ENCODE peak calls at places on chromosomes 7 and 10, in seven cellular contexts. One of them, this sample, is unnamed.

GRCh38 chr7:27636326-27637006 is 26.2 kb downstream of the HIBADH start:
- DNase-seq in mesendoderm: peak; percentile 39
- DNase-seq in mesenchymal stem cell: no peak
- DNase-seq in IMR-90: no peak
- DNase-seq in neuronal stem cell: no peak
- DNase-seq in trophoblast cell: no peak
- DNase-seq in H1: no peak
- DNase-seq in this sample: no peak

GRCh38 chr10:37146443-37146842 is 21.0 kb downstream of the ANKRD30A start:
- DNase-seq in mesendoderm: no peak
- DNase-seq in mesenchymal stem cell: no peak
- DNase-seq in IMR-90: no peak
- DNase-seq in neuronal stem cell: no peak
- DNase-seq in trophoblast cell: no peak
- DNase-seq in H1: no peak
- DNase-seq in this sample: no peak

GRCh38 chr7:101162551-101163280 is 2.7 kb downstream of the VGF start:
- DNase-seq in mesendoderm: peak; percentile 82
- DNase-seq in mesenchymal stem cell: peak; percentile 52
- DNase-seq in IMR-90: peak; percentile 50
- DNase-seq in neuronal stem cell: no peak
- DNase-seq in trophoblast cell: peak; percentile 57
- DNase-seq in H1: peak; percentile 85
- DNase-seq in this sample: peak; percentile 84

GRCh38 chr10:114087255-114087654 is 43.6 kb downstream of the ADRB1 start:
- DNase-seq in mesendoderm: peak; percentile 26
- DNase-seq in mesenchymal stem cell: no peak
- DNase-seq in IMR-90: no peak
- DNase-seq in neuronal stem cell: no peak
- DNase-seq in trophoblast cell: no peak
- DNase-seq in H1: no peak
- DNase-seq in this sample: no peak

GRCh38 chr7:23454880-23455526 is 15.3 kb downstream of the IGF2BP3 start:
- DNase-seq in mesendoderm: peak; percentile 88
- DNase-seq in mesenchymal stem cell: no peak
- DNase-seq in IMR-90: no peak
- DNase-seq in neuronal stem cell: no peak
- DNase-seq in trophoblast cell: no peak
- DNase-seq in H1: no peak
- DNase-seq in this sample: no peak

GRCh38 chr7:130891254-130892094 is 157.5 kb upstream of the KLF14 start:
- DNase-seq in mesendoderm: no peak
- DNase-seq in mesenchymal stem cell: peak; percentile 96
- DNase-seq in IMR-90: peak; percentile 96
- DNase-seq in neuronal stem cell: no peak
- DNase-seq in trophoblast cell: no peak
- DNase-seq in H1: no peak
- DNase-seq in this sample: no peak

GRCh38 chr7:96495751-96496216 is 173.9 kb upstream of the SLC25A13 start:
- DNase-seq in mesendoderm: no peak
- DNase-seq in mesenchymal stem cell: no peak
- DNase-seq in IMR-90: no peak
- DNase-seq in neuronal stem cell: no peak
- DNase-seq in trophoblast cell: no peak
- DNase-seq in H1: no peak
- DNase-seq in this sample: no peak

GRCh38 chr10:71158902-71159301 is 53.5 kb upstream of the UNC5B start:
- DNase-seq in mesendoderm: no peak
- DNase-seq in mesenchymal stem cell: no peak
- DNase-seq in IMR-90: no peak
- DNase-seq in neuronal stem cell: no peak
- DNase-seq in trophoblast cell: no peak
- DNase-seq in H1: no peak
- DNase-seq in this sample: no peak

GRCh38 chr10:86348321-86349210 is 18.0 kb downstream of the GRID1 start:
- DNase-seq in mesendoderm: no peak
- DNase-seq in mesenchymal stem cell: no peak
- DNase-seq in IMR-90: no peak
- DNase-seq in neuronal stem cell: no peak
- DNase-seq in trophoblast cell: no peak
- DNase-seq in H1: no peak
- DNase-seq in this sample: peak; percentile 59

GRCh38 chr10:17453377-17454091 is 861 bp downstream of the ST8SIA6 start:
- DNase-seq in mesendoderm: peak; percentile 85
- DNase-seq in mesenchymal stem cell: peak; percentile 21
- DNase-seq in IMR-90: no peak
- DNase-seq in neuronal stem cell: peak; percentile 71
- DNase-seq in trophoblast cell: no peak
- DNase-seq in H1: peak; percentile 80
- DNase-seq in this sample: peak; percentile 68

GRCh38 chr7:2152646-2153045 is 80.1 kb downstream of the MAD1L1 start:
- DNase-seq in mesendoderm: no peak
- DNase-seq in mesenchymal stem cell: no peak
- DNase-seq in IMR-90: no peak
- DNase-seq in neuronal stem cell: no peak
- DNase-seq in trophoblast cell: no peak
- DNase-seq in H1: no peak
- DNase-seq in this sample: no peak

GRCh38 chr10:8054498-8055407 is at the start of gene GATA3:
- DNase-seq in mesendoderm: peak; percentile 97
- DNase-seq in mesenchymal stem cell: peak; percentile 92
- DNase-seq in IMR-90: peak; percentile 34
- DNase-seq in neuronal stem cell: peak; percentile 56
- DNase-seq in trophoblast cell: peak; percentile 98
- DNase-seq in H1: peak; percentile 75
- DNase-seq in this sample: peak; percentile 82

GRCh38 chr10:58158806-58159205 is 108.9 kb downstream of the IPMK start:
- DNase-seq in mesendoderm: no peak
- DNase-seq in mesenchymal stem cell: peak; percentile 16
- DNase-seq in IMR-90: peak; percentile 55
- DNase-seq in neuronal stem cell: no peak
- DNase-seq in trophoblast cell: no peak
- DNase-seq in H1: no peak
- DNase-seq in this sample: no peak

GRCh38 chr10:97875391-97875790 is 25.7 kb downstream of the GOLGA7B start:
- DNase-seq in mesendoderm: no peak
- DNase-seq in mesenchymal stem cell: no peak
- DNase-seq in IMR-90: no peak
- DNase-seq in neuronal stem cell: no peak
- DNase-seq in trophoblast cell: no peak
- DNase-seq in H1: no peak
- DNase-seq in this sample: no peak

GRCh38 chr7:106858618-106859532 is 6.2 kb upstream of the PIK3CG start:
- DNase-seq in mesendoderm: no peak
- DNase-seq in mesenchymal stem cell: no peak
- DNase-seq in IMR-90: no peak
- DNase-seq in neuronal stem cell: no peak
- DNase-seq in trophoblast cell: no peak
- DNase-seq in H1: no peak
- DNase-seq in this sample: no peak

GRCh38 chr7:150378115-150378852 is 846 bp upstream of the ZNF775 start:
- DNase-seq in mesendoderm: peak; percentile 99
- DNase-seq in mesenchymal stem cell: peak; percentile 83
- DNase-seq in IMR-90: peak; percentile 57
- DNase-seq in neuronal stem cell: peak; percentile 83
- DNase-seq in trophoblast cell: no peak
- DNase-seq in H1: peak; percentile 82
- DNase-seq in this sample: peak; percentile 96

GRCh38 chr10:103287992-103288391 is 11.1 kb downstream of the INA start:
- DNase-seq in mesendoderm: no peak
- DNase-seq in mesenchymal stem cell: no peak
- DNase-seq in IMR-90: no peak
- DNase-seq in neuronal stem cell: no peak
- DNase-seq in trophoblast cell: no peak
- DNase-seq in H1: no peak
- DNase-seq in this sample: no peak

GRCh38 chr7:118288098-118288497 is 63.6 kb downstream of the ANKRD7 start:
- DNase-seq in mesendoderm: no peak
- DNase-seq in mesenchymal stem cell: peak; percentile 22
- DNase-seq in IMR-90: no peak
- DNase-seq in neuronal stem cell: no peak
- DNase-seq in trophoblast cell: no peak
- DNase-seq in H1: no peak
- DNase-seq in this sample: no peak

GRCh38 chr7:16989883-16990413 is 108.2 kb upstream of the AGR3 start:
- DNase-seq in mesendoderm: no peak
- DNase-seq in mesenchymal stem cell: peak; percentile 74
- DNase-seq in IMR-90: peak; percentile 80
- DNase-seq in neuronal stem cell: no peak
- DNase-seq in trophoblast cell: peak; percentile 89
- DNase-seq in H1: no peak
- DNase-seq in this sample: no peak
- H3K27ac ChIP-seq in mesendoderm: no peak overlapping the region
- H3K27ac ChIP-seq in mesenchymal stem cell: no peak overlapping the region
- H3K27ac ChIP-seq in IMR-90: peak overlapping the region; percentile 66
- H3K27ac ChIP-seq in neuronal stem cell: no peak overlapping the region
- H3K27ac ChIP-seq in trophoblast cell: no peak overlapping the region
- H3K27ac ChIP-seq in H1: no peak overlapping the region
- H3K27ac ChIP-seq in this sample: no peak overlapping the region

GRCh38 chr7:121388950-121389349 is 7.2 kb downstream of the FAM3C start:
- DNase-seq in mesendoderm: no peak
- DNase-seq in mesenchymal stem cell: no peak
- DNase-seq in IMR-90: no peak
- DNase-seq in neuronal stem cell: no peak
- DNase-seq in trophoblast cell: no peak
- DNase-seq in H1: no peak
- DNase-seq in this sample: no peak

GRCh38 chr7:121385056-121385799 is 10.9 kb downstream of the FAM3C start:
- DNase-seq in mesendoderm: no peak
- DNase-seq in mesenchymal stem cell: no peak
- DNase-seq in IMR-90: no peak
- DNase-seq in neuronal stem cell: no peak
- DNase-seq in trophoblast cell: no peak
- DNase-seq in H1: no peak
- DNase-seq in this sample: no peak

GRCh38 chr7:121383235-121383634 is 12.9 kb downstream of the FAM3C start:
- DNase-seq in mesendoderm: no peak
- DNase-seq in mesenchymal stem cell: no peak
- DNase-seq in IMR-90: no peak
- DNase-seq in neuronal stem cell: no peak
- DNase-seq in trophoblast cell: no peak
- DNase-seq in H1: no peak
- DNase-seq in this sample: no peak

GRCh38 chr7:121384159-121384745 is 11.9 kb downstream of the FAM3C start:
- DNase-seq in mesendoderm: no peak
- DNase-seq in mesenchymal stem cell: no peak
- DNase-seq in IMR-90: no peak
- DNase-seq in neuronal stem cell: no peak
- DNase-seq in trophoblast cell: no peak
- DNase-seq in H1: no peak
- DNase-seq in this sample: no peak

DNA sequence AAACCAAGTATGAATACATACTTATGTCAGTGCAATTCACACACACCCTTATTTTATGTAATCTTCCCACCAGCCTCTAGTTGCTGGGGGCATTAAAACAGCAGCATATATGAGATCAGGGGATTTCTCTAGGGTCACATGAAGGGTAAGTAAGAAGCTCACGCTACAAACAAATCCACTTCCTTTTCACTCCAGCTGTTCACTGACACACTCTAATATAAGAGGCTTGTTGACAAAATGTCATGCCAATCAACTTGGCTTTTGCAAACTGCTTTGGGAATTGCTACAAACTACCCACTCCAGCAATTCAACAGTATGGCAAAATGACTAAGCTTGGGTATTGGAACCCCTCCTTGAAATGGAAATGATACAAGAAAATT is 10.3 kb downstream of the FAM3C start:
- DNase-seq in mesendoderm: no peak
- DNase-seq in mesenchymal stem cell: peak; percentile 74
- DNase-seq in IMR-90: peak; percentile 15
- DNase-seq in neuronal stem cell: no peak
- DNase-seq in trophoblast cell: peak; percentile 3
- DNase-seq in H1: no peak
- DNase-seq in this sample: no peak
- H3K79me1 ChIP-seq in mesendoderm: peaks cover 9% of the 10 kb centered on the region
- H3K79me1 ChIP-seq in mesenchymal stem cell: peaks cover 2% of the 10 kb centered on the region
- H3K79me1 ChIP-seq in IMR-90: peaks cover 33% of the 10 kb centered on the region
- H3K79me1 ChIP-seq in neuronal stem cell: no peaks in the 10 kb centered on the region
- H3K79me1 ChIP-seq in trophoblast cell: no peaks in the 10 kb centered on the region
- H3K79me1 ChIP-seq in H1: no peaks in the 10 kb centered on the region
- H3K79me1 ChIP-seq in this sample: peaks cover 5% of the 10 kb centered on the region

GRCh38 chr10:122877264-122877663 is 2.1 kb downstream of the FAM24B start:
- DNase-seq in mesendoderm: peak; percentile 91
- DNase-seq in mesenchymal stem cell: no peak
- DNase-seq in IMR-90: no peak
- DNase-seq in neuronal stem cell: no peak
- DNase-seq in trophoblast cell: no peak
- DNase-seq in H1: no peak
- DNase-seq in this sample: no peak
- H3K27ac ChIP-seq in mesendoderm: peak overlapping the region; percentile 87
- H3K27ac ChIP-seq in mesenchymal stem cell: no peak overlapping the region
- H3K27ac ChIP-seq in IMR-90: no peak overlapping the region
- H3K27ac ChIP-seq in neuronal stem cell: peak overlapping the region; percentile 50
- H3K27ac ChIP-seq in trophoblast cell: no peak overlapping the region
- H3K27ac ChIP-seq in H1: peak overlapping the region; percentile 91
- H3K27ac ChIP-seq in this sample: no peak overlapping the region

DNA sequence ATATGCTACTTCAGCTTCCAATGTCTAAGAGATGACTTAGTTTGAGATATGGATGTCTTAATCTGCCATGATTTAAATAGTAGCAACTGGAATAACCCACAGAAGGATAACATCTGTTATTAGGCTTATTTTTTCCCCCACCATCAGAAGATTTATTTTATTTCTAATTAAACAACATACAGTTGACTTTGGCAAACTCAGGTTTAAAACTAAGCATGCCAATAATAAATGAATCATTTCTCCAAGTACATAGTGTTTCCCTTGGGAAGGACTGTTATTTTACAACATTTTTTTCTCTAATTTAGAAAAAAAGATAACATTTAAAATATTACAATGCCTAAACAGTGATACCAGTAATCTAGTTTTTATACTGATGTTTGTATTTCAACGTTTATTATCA is 58.4 kb downstream of the SFTPD start:
- DNase-seq in mesendoderm: no peak
- DNase-seq in mesenchymal stem cell: no peak
- DNase-seq in IMR-90: no peak
- DNase-seq in neuronal stem cell: no peak
- DNase-seq in trophoblast cell: no peak
- DNase-seq in H1: no peak
- DNase-seq in this sample: no peak
- H3K79me1 ChIP-seq in mesendoderm: no peaks in the 10 kb centered on the region
- H3K79me1 ChIP-seq in mesenchymal stem cell: no peaks in the 10 kb centered on the region
- H3K79me1 ChIP-seq in IMR-90: no peaks in the 10 kb centered on the region
- H3K79me1 ChIP-seq in neuronal stem cell: no peaks in the 10 kb centered on the region
- H3K79me1 ChIP-seq in trophoblast cell: no peaks in the 10 kb centered on the region
- H3K79me1 ChIP-seq in H1: no peaks in the 10 kb centered on the region
- H3K79me1 ChIP-seq in this sample: no peaks in the 10 kb centered on the region

DNA sequence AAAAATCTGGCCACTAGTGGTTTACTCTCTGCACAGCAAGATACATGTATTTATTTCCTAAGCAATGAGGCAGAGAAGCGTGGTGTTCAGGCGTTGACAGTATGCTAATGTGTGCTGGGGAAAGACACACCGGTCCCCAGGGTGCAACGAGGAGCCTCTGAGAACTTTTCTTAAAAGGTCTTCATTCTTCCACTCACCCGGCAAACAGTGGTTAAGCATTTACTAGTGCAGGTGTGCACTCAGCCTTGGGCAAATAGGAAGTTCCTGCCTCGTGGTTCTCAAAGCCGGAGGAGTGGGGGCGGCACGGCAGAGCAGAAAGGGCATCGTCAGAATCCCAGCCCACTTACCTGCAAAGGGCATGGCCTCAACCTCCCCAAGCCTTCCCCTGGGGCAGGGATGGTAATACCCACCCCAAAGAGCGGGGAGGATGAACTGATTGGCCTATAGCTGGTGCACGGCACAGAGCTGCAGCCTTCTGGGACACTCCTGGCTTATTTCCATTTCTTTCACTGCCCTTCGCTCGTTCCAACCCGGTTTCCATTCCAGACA is 184.3 kb upstream of the CTBP2 start:
- DNase-seq in mesendoderm: no peak
- DNase-seq in mesenchymal stem cell: no peak
- DNase-seq in IMR-90: no peak
- DNase-seq in neuronal stem cell: no peak
- DNase-seq in trophoblast cell: no peak
- DNase-seq in H1: no peak
- DNase-seq in this sample: no peak
- H3K27ac ChIP-seq in mesendoderm: no peak overlapping the region
- H3K27ac ChIP-seq in mesenchymal stem cell: no peak overlapping the region
- H3K27ac ChIP-seq in IMR-90: no peak overlapping the region
- H3K27ac ChIP-seq in neuronal stem cell: no peak overlapping the region
- H3K27ac ChIP-seq in trophoblast cell: no peak overlapping the region
- H3K27ac ChIP-seq in H1: no peak overlapping the region
- H3K27ac ChIP-seq in this sample: no peak overlapping the region

This sample was measured in H9.